ENCODE peak calls at places on chromosomes 12 and 14, in four cellular contexts. L is HCT116, B is AG09309, V is astrocyte of the cerebellum. I is an unnamed sample.

GRCh38 chr12:98532687-98533304 is 17.4 kb downstream of the TMPO start:
- DNase-seq in L (peak), V (peak), B (no peak), I (peak)

GRCh38 chr14:24277606-24278321 is 6.4 kb upstream of the RABGGTA start:
- DNase-seq in L (no peak), B (no peak), V (no peak), I (no peak)

GRCh38 chr12:56916296-56916995 is 17.8 kb downstream of the SDR9C7 start:
- DNase-seq in B (no peak), L (no peak), V (no peak), I (no peak)

GRCh38 chr12:58787021-58787760 is 133.1 kb downstream of the LRIG3 start:
- DNase-seq in V (no peak), L (no peak), B (no peak), I (no peak)

GRCh38 chr14:35229495-35230089 is 62.6 kb upstream of the PSMA6 start:
- DNase-seq in B (no peak), L (no peak), V (no peak), I (no peak)

GRCh38 chr14:70882771-70883492 is 24.3 kb upstream of the PCNX1 start:
- DNase-seq in V (no peak), B (peak), L (no peak), I (peak)

GRCh38 chr12:101697930-101698781 is 716 bp downstream of the CHPT1 start:
- DNase-seq in V (no peak), L (no peak), B (no peak), I (no peak)

GRCh38 chr12:47912575-47912974 is 7.8 kb upstream of the VDR start:
- DNase-seq in V (no peak), B (no peak), L (no peak), I (no peak)

GRCh38 chr12:118981285-118982201 is at the start of gene SRRM4:
- DNase-seq in V (no peak), B (no peak), L (no peak), I (no peak)

GRCh38 chr14:71466942-71467341 is 465.3 kb upstream of the RGS6 start:
- DNase-seq in V (no peak), L (no peak), B (no peak), I (no peak)

GRCh38 chr12:128961957-128962356 is 108.7 kb downstream of the GLT1D1 start:
- DNase-seq in L (no peak), V (no peak), B (no peak), I (no peak)

DNA sequence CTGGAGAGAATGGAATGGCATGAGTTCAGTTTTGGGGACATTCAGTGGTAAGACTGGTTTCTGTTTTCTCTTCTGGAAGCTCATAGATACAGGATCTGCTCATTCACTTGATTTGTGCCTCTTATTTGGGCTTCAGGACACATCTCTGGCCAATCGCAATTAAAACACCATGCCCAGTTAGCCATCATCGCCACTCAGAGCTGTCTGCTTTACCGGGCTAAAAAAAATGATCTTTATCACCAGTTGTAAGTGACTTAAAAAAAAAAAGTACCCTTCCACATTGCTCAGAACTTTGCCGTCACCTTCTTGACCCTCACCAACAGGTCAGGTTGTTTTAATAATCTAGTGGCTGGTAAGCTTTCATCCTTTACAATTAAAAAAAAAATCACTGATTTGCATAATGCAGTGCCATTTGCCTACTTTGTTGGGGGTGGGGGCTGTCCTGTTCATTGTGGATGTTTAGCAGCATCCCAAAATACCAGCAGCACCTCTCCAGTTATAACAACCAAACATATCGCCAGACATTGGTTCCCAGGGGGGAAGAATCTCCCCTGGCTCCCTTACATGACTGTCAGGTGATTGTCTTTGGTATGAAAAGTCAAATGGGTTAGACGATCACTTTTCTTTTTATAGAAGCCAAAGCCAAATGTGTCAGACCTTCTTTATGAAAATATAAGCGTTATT is 150.1 kb downstream of the PRKCH start:
- DNase-seq in V (no peak), L (no peak), B (no peak), I (no peak)
- H3K4me3 ChIP-seq in V (peak), L (no peak), B (peak), I (peak)

GRCh38 chr12:122139941-122140340 is 34.1 kb downstream of the IL31 start:
- DNase-seq in V (no peak), B (no peak), L (no peak), I (no peak)

GRCh38 chr12:122141911-122142725 is 31.9 kb downstream of the IL31 start:
- DNase-seq in L (no peak), B (no peak), V (no peak), I (no peak)

GRCh38 chr12:122139266-122139665 is 34.8 kb downstream of the IL31 start:
- DNase-seq in L (no peak), B (no peak), V (no peak), I (no peak)

GRCh38 chr12:122138616-122139015 is 35.4 kb downstream of the IL31 start:
- DNase-seq in B (no peak), V (no peak), L (no peak), I (no peak)

DNA sequence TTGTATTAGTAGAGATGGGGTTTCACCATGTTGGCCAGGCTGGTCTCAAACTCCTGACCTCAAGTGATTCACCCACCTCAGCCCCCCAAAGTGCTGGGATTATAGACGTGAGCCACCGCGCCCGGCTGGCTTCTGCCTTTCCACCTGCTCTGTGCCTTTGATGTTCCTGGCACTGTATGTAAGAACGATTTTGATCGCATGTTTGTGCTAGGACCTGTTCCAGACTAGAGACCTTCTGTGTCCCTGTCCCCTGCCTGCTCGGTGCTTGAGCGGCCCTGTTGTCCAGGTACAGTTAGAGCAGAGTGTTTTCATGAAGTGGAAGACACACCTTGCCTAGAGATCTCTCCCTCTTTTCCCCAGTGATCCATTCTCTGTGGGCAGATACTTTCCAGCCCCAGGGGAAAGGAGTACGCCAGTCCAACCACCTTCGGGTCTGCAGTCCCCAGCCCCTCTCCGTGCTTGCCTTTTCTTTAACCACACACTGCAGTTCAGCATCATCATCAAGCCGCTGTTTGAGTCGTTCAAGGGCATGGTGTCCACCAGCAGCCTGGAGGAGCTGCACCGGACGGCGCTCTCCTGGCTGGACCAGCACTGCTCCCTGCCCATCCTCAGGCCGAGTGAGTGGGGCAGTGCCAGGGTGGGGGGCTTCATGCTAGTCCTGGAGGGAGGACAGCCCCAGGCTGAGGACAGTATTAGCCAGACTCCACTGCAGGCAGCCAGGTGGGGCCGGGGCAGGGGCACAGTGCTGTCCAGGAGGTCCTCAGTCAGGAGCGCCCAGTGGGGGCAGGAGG is 33.4 kb downstream of the IL31 start:
- DNase-seq in B (no peak), L (no peak), V (no peak), I (no peak)
- TF ChIP-seq CTCF in B (no peak), L (no peak), V (no peak), I (no peak)

GRCh38 chr14:100031506-100032281 is 33.5 kb upstream of the EVL start:
- DNase-seq in B (peak), V (peak), L (peak), I (peak)
- H3K4me3 ChIP-seq in B (peak), V (peak), L (peak), I (peak)

GRCh38 chr14:56422703-56423213 is 156.8 kb upstream of the TMEM260 start:
- DNase-seq in B (peak), V (peak), L (peak), I (peak)
- TF ChIP-seq CTCF in B (peak), V (peak), L (peak), I (peak)

DNA sequence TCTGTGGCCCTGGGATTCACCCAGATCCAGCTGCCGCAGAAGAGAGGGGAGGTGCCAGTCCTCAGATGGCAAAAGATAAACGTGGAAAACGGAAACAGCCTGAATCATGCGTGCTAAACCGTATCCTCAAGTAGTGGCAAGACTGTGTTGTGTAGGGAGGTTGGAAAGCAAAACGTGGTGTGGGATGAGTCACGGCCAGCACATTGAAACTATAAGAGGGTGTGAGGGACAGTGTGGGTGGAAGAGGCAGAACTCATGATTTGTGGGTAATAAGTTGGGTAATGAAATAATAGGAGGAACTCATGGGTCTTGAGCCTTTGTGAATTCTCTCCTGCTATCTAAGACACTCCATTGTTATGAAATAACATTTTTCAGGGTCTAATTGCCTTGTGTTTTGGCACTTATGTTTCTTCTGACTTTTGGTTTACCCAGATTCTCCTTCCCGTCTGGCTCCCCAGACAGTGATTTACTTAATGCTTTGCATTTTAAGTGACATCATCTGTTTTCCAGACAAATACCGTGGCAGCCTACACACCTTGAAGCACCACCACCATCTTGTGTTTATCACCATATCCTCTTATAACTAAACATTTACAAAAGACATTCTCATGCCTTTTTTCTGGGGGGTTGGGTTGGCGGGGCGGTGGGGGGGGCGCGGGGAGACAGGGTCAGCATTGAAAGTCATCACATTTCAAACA is 62.3 kb upstream of the PTCSC3 start:
- DNase-seq in B (peak), V (no peak), L (no peak), I (peak)
- H3K4me3 ChIP-seq in B (no peak), V (no peak), L (no peak), I (no peak)

DNA sequence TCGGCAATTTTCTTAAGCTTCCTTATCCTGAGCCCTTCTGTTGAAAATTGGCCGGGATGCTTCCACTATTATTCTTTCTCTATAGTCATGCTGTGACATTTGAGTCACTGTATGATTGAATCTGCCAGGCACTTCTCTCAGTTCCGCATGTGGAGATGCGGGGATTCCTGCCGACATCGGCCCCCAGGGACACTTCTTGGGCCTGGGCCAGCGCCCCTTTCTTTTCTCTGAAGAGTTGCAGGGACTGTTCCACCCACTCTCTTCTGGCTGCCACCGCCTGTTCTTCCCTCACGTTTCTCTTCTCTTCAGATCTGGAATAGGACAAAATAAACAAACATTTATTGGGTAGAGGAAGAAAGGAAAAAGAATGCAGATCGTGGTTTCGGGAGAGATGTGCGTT is 310.1 kb downstream of the ETNK1 start:
- DNase-seq in B (no peak), L (no peak), V (no peak), I (no peak)
- TF ChIP-seq CTCF in B (no peak), L (no peak), V (no peak), I (no peak)

DNA sequence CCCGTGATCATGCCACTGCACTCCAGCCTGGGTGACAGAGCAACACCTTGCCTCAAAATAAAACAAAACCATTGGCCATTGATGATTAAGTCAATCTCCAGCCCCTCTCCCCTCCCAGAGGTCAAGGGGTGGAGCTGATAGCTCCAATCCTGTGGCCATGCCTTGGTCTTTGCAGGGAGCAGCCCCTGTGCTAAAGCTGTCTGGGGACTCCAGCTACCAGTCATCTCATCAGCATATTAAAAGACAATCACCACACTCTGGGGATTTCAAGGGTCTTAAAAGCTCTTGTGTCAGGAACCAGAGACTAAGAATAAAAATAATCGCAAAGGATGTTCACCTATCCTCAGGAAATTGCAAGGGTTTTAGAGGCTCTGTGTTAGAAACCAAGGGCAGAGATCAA is 30.6 kb downstream of the HCAR2 start:
- DNase-seq in B (no peak), L (no peak), V (no peak), I (no peak)
- H3K4me3 ChIP-seq in B (no peak), L (no peak), V (no peak), I (no peak)

DNA sequence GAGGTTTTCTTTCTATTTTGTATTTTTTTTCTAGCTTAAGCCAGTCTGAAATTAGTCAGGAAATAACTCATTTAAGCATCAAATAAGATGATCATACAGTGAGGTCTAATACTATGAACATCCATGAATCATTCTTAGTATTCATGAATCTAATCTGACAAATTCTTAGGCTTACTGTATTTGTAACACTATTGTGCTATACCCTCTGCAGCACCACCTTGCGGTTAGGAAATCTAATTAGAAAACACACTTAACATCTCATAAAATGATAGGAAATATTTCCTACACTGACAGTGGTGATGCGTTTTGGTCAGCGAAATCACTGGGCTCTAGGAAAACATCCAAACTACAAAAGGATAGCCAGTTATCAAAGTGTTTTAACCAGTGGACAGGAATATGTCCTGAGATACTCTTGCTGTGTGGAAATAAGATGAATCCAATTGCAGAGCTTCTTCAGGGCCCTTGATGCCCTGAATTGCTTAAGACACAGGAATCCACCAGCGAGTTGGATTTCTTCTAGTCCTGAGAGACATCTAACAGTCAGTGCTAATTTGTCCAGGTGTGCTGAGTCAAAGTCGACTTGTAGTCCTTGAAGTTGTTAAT is 109.3 kb upstream of the MYF6 start:
- DNase-seq in B (peak), V (peak), L (peak), I (peak)
- TF ChIP-seq CTCF in B (peak), V (peak), L (peak), I (peak)

GRCh38 chr14:52792097-52792415 is 649 bp upstream of the GNPNAT1 start:
- DNase-seq in V (no peak), L (no peak), B (no peak), I (no peak)
- H3K4me3 ChIP-seq in V (peak), L (peak), B (peak), I (peak)

GRCh38 chr12:48981757-48982157 is 3.6 kb downstream of the WNT1 start:
- DNase-seq in B (no peak), L (no peak), V (no peak), I (no peak)

GRCh38 chr12:48978741-48979601 is 849 bp downstream of the WNT1 start:
- DNase-seq in L (no peak), V (no peak), B (no peak), I (no peak)

GRCh38 chr12:48979602-48980388 is 1.7 kb downstream of the WNT1 start:
- DNase-seq in L (no peak), V (no peak), B (no peak), I (no peak)

GRCh38 chr12:48980953-48981756 is 3.0 kb downstream of the WNT1 start:
- DNase-seq in L (no peak), V (no peak), B (no peak), I (no peak)

DNA sequence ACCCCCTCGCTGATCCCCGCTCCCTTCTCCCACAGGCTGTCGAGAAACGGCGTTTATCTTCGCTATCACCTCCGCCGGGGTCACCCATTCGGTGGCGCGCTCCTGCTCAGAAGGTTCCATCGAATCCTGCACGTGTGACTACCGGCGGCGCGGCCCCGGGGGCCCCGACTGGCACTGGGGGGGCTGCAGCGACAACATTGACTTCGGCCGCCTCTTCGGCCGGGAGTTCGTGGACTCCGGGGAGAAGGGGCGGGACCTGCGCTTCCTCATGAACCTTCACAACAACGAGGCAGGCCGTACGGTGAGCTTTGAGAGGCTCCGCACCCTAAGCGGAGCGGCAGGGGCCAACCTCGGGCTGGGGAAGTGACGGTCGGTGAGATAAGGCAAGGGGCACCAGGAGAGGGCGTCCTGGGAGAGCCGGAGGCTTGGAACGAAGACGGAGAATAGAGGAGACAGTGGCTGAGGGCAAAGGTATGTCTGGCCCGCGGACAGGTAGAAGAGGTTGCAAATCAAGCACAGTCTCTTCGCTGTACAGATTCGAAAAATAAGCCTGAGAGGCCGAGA is 2.3 kb downstream of the WNT1 start:
- DNase-seq in B (no peak), L (no peak), V (no peak), I (no peak)
- TF ChIP-seq CTCF in B (no peak), L (no peak), V (no peak), I (no peak)